ENCODE peak calls at places on chromosomes 11 and 22, in ten cellular contexts. X is GM04504; W is fibroblast of lung; C is stimulated activated CD4-positive, alpha-beta T cell treated with anti-CD3 and anti-CD28 coated beads, Interleukin-12 subunit alpha, Interleukin-12 subunit beta, amount 100 ng/mL, for 4 hours; I is epithelial cell of esophagus; M is BE2C; S is IMR-90; J is GM12891; H is activated effector memory CD4-positive, alpha-beta T cell treated with anti-CD3 and anti-CD28 coated beads, Interleukin-2, amount 50 U/mL, for 16 hours; F is A549. O is an unnamed sample.

GRCh38 chr22:28903080-28903479 is 19.7 kb downstream of the ZNRF3 start:
- DNase-seq in X (no peak), W (no peak), C (no peak), I (no peak), M (no peak), S (no peak), J (no peak), H (no peak), F (no peak), O (no peak)

GRCh38 chr22:20859615-20860014 is 808 bp downstream of the SNAP29 start:
- DNase-seq in X (no peak), W (no peak), C (no peak), I (no peak), M (no peak), S (no peak), J (no peak), H (peak), F (no peak), O (no peak)

GRCh38 chr22:38062782-38063181 is 5.6 kb downstream of the PICK1 start:
- DNase-seq in X (no peak), W (no peak), C (no peak), I (no peak), M (no peak), S (no peak), J (no peak), H (no peak), F (no peak), O (no peak)

GRCh38 chr11:43289368-43289767 is 22.4 kb upstream of the API5 start:
- DNase-seq in X (no peak), W (no peak), C (no peak), I (no peak), M (no peak), S (no peak), J (no peak), H (no peak), F (no peak), O (no peak)

GRCh38 chr11:80167766-80168165 is 726.9 kb upstream of the TENM4 start:
- DNase-seq in X (peak), W (peak), C (no peak), I (peak), M (no peak), S (no peak), J (no peak), H (no peak), F (no peak), O (no peak)

GRCh38 chr11:117226388-117227385 is 5.2 kb downstream of the PCSK7 start:
- DNase-seq in X (peak), W (peak), C (no peak), I (peak), M (peak), S (peak), J (peak), H (peak), F (peak), O (peak)

GRCh38 chr22:37887610-37888378 is 18.3 kb upstream of the MICALL1 start:
- DNase-seq in X (peak), W (peak), C (no peak), I (peak), M (no peak), S (peak), J (no peak), H (no peak), F (peak), O (no peak)

GRCh38 chr11:72589802-72590761 is 84.1 kb downstream of the PDE2A start:
- DNase-seq in X (no peak), W (peak), C (peak), I (peak), M (peak), S (no peak), J (no peak), H (peak), F (peak), O (peak)

GRCh38 chr22:19038728-19039447 is 83.3 kb downstream of the DGCR2 start:
- DNase-seq in X (no peak), W (no peak), C (no peak), I (no peak), M (no peak), S (no peak), J (no peak), H (peak), F (no peak), O (no peak)

GRCh38 chr11:14340721-14341120 is 18.3 kb downstream of the RRAS2 start:
- DNase-seq in X (no peak), W (no peak), C (no peak), I (no peak), M (no peak), S (no peak), J (no peak), H (no peak), F (no peak), O (no peak)

GRCh38 chr11:1292018-1292643 is 17.3 kb downstream of the TOLLIP start:
- DNase-seq in X (no peak), W (no peak), C (no peak), I (peak), M (no peak), S (no peak), J (no peak), H (no peak), F (no peak), O (no peak)

GRCh38 chr11:45089845-45090499 is 56.5 kb upstream of the PRDM11 start:
- DNase-seq in X (no peak), W (peak), C (no peak), I (peak), M (no peak), S (peak), J (no peak), H (peak), F (peak), O (no peak)

GRCh38 chr22:41979423-41980250 is 10.4 kb downstream of the SEPTIN3 start:
- DNase-seq in X (no peak), W (no peak), C (no peak), I (no peak), M (no peak), S (no peak), J (no peak), H (no peak), F (no peak), O (no peak)

GRCh38 chr11:64998141-64998540 is 1.4 kb upstream of the BATF2 start:
- DNase-seq in X (no peak), W (no peak), C (no peak), I (no peak), M (no peak), S (no peak), J (no peak), H (no peak), F (peak), O (no peak)

GRCh38 chr22:49321477-49322055 is 506.1 kb downstream of the BRD1 start:
- DNase-seq in X (no peak), W (no peak), C (no peak), I (no peak), M (no peak), S (no peak), J (no peak), H (peak), F (no peak), O (no peak)

GRCh38 chr11:72573380-72573949 is 100.8 kb downstream of the PDE2A start:
- DNase-seq in X (no peak), W (peak), C (no peak), I (peak), M (peak), S (peak), J (no peak), H (peak), F (peak), O (peak)

GRCh38 chr11:1473786-1474185 is 12.8 kb downstream of the MOB2 start:
- DNase-seq in X (no peak), W (no peak), C (no peak), I (no peak), M (peak), S (no peak), J (no peak), H (no peak), F (no peak), O (no peak)

GRCh38 chr11:84558085-84558905 is 1068.8 kb downstream of the DLG2 start:
- DNase-seq in X (peak), W (peak), C (no peak), I (peak), M (peak), S (peak), J (no peak), H (no peak), F (peak), O (no peak)

O was measured in immature natural killer cell.